ENCODE peak calls at places on chromosomes 13 and 19, in nine cellular contexts. B is dorsolateral prefrontal cortex, K is Peyer's patch, J is heart right ventricle, G is heart left ventricle, M is colonic mucosa, F is left lung, D is BE2C, T is fibroblast of lung. U is an unnamed sample.
A peak's percentile ranks its signal among the peaks of the same experiment; 100 is the strongest.

GRCh38 chr13:76795701-76796695 is 90.2 kb downstream of the KCTD12 start:
- DNase-seq in B (no peak), K (no peak), J (no peak), G (no peak), M (no peak), F (no peak), D (no peak), T (no peak), U (peak; percentile 38)

GRCh38 chr13:24511019-24511823 is 1.4 kb downstream of the PARP4 start:
- DNase-seq in B (no peak), K (peak; percentile 58), J (no peak), G (no peak), M (peak; percentile 66), F (no peak), D (no peak), T (peak; percentile 97), U (peak; percentile 80)

GRCh38 chr13:102277286-102277685 is 124.6 kb downstream of the FGF14 start:
- DNase-seq in B (no peak), K (no peak), J (peak; percentile 29), G (peak; percentile 66), M (no peak), F (no peak), D (peak; percentile 38), T (no peak), U (peak; percentile 22)

GRCh38 chr13:112247471-112248405 is 128.4 kb upstream of the SPACA7 start:
- DNase-seq in B (no peak), K (no peak), J (no peak), G (no peak), M (peak; percentile 9), F (no peak), D (no peak), T (no peak), U (no peak)

GRCh38 chr13:51733656-51734334 is 70.2 kb downstream of the DHRS12 start:
- DNase-seq in B (no peak), K (no peak), J (no peak), G (no peak), M (no peak), F (no peak), D (no peak), T (no peak), U (no peak)

GRCh38 chr19:32570081-32570785 is 10.8 kb upstream of the PDCD5 start:
- DNase-seq in B (peak; percentile 51), K (peak; percentile 58), J (peak; percentile 34), G (no peak), M (peak; percentile 47), F (no peak), D (peak; percentile 72), T (peak; percentile 25), U (peak; percentile 60)

GRCh38 chr13:111281751-111282311 is 38.6 kb upstream of the TEX29 start:
- DNase-seq in B (no peak), K (no peak), J (peak; percentile 47), G (no peak), M (no peak), F (no peak), D (no peak), T (peak; percentile 79), U (peak; percentile 36)

GRCh38 chr19:11378319-11379189 is 4.1 kb downstream of the SWSAP1 start:
- DNase-seq in B (peak; percentile 47), K (no peak), J (peak; percentile 43), G (no peak), M (peak; percentile 55), F (peak; percentile 83), D (peak; percentile 84), T (peak; percentile 86), U (peak; percentile 74)

GRCh38 chr13:114067381-114067885 is 65.0 kb downstream of the RASA3 start:
- DNase-seq in B (no peak), K (peak; percentile 25), J (no peak), G (peak; percentile 51), M (no peak), F (no peak), D (no peak), T (peak; percentile 64), U (peak; percentile 82)

GRCh38 chr13:99196466-99197256 is 4.0 kb upstream of the UBAC2 start:
- DNase-seq in B (no peak), K (no peak), J (no peak), G (no peak), M (peak; percentile 21), F (no peak), D (no peak), T (no peak), U (no peak)

DNA sequence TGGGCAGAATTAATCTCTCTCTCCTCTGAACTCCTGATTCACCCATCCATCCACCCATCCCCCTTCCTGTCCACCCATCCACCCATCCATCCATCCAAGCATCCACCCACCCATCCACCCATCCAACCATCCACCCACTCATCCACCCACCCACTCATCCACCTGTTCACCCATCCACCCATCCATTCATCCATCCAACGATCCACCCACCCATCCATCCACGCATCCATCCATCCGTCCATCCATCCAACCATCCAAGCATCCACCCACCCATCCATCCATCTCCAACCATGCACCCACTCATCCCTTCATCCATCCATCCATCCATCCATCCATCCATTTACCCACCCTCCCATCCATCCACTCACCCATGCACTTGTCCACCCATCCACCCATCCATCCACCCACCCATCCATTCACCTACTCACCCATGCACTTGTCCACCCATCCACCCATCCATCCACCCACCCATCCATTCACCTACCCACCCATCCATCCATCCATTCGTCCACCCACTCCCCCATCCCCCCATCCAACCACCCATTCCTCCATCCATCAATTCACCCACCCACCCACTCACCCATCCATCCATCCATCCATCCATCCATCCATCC is 18.7 kb downstream of the MEX3D start:
- DNase-seq in B (no peak), K (no peak), J (no peak), G (no peak), M (no peak), F (no peak), D (no peak), T (no peak), U (no peak)
- H3K4me3 ChIP-seq in B (no peak overlapping the region), K (no peak overlapping the region), J (no peak overlapping the region), G (no peak overlapping the region), M (no peak overlapping the region), F (no peak overlapping the region), D (no peak overlapping the region), T (no peak overlapping the region), U (no peak overlapping the region)

DNA sequence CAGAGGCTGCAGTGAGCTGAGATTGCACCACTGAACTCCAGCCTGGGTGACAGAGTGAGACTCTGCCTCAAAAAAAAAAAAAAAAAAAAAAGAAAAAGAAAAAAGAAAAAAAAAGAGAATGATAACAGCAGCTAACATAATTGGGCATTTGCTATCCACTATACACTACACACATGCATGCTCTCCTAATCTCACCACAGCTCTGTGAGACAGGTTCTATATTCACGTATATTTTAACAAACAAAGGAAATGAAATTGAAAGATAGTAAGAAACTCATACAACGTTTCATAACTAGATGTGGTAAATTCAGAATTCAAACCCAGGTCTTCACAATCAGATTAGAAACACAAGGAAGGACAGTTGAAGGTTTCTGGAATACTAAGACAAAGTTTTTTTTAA is 265.7 kb downstream of the DIAPH3 start:
- DNase-seq in B (no peak), K (no peak), J (no peak), G (no peak), M (no peak), F (no peak), D (no peak), T (no peak), U (no peak)
- TF ChIP-seq CTCF in B (no peak), K (no peak), J (no peak), G (no peak), M (no peak), F (no peak), D (no peak), T (no peak), U (no peak)

GRCh38 chr19:1511989-1512338 is 855 bp downstream of the ADAMTSL5 start:
- DNase-seq in B (no peak), K (no peak), J (no peak), G (no peak), M (no peak), F (no peak), D (no peak), T (no peak), U (no peak)
- H3K4me3 ChIP-seq in B (no peak overlapping the region), K (peak overlapping the region; percentile 36), J (peak overlapping the region; percentile 66), G (peak overlapping the region; percentile 76), M (no peak overlapping the region), F (no peak overlapping the region), D (no peak overlapping the region), T (peak overlapping the region; percentile 12), U (peak overlapping the region; percentile 88)

GRCh38 chr13:36981156-36981743 is 17.9 kb downstream of the ALG5 start:
- DNase-seq in B (no peak), K (no peak), J (no peak), G (no peak), M (no peak), F (no peak), D (no peak), T (peak; percentile 53), U (peak; percentile 27)
- TF ChIP-seq CTCF in B (peak; percentile 57), K (peak; percentile 50), J (peak; percentile 65), G (peak; percentile 59), M (peak; percentile 36), F (no peak), D (peak; percentile 56), T (no peak), U (peak; percentile 37)

GRCh38 chr13:36919833-36920611 is at the start of gene SMAD9:
- DNase-seq in B (peak; percentile 10), K (peak; percentile 65), J (peak; percentile 82), G (peak; percentile 87), M (peak; percentile 64), F (peak; percentile 84), D (peak; percentile 91), T (peak; percentile 69), U (peak; percentile 50)
- H3K4me3 ChIP-seq in B (peak within 1 kb of the TSS; percentile 72), K (peak within 1 kb of the TSS; percentile 36), J (peak within 1 kb of the TSS; percentile 70), G (peak within 1 kb of the TSS; percentile 83), M (peak within 1 kb of the TSS; percentile 48), F (peak within 1 kb of the TSS; percentile 44), D (peak within 1 kb of the TSS; percentile 94), T (peak within 1 kb of the TSS; percentile 77), U (peak within 1 kb of the TSS; percentile 73)

GRCh38 chr19:17932485-17933338 is at the start of gene CCDC124:
- DNase-seq in B (peak; percentile 85), K (peak; percentile 95), J (peak; percentile 90), G (peak; percentile 96), M (peak; percentile 93), F (peak; percentile 97), D (peak; percentile 94), T (peak; percentile 86), U (peak; percentile 88)
- TF ChIP-seq CTCF in B (peak; percentile 81), K (peak; percentile 98), J (peak; percentile 96), G (peak; percentile 81), M (peak; percentile 80), F (peak; percentile 74), D (peak; percentile 96), T (peak; percentile 86), U (peak; percentile 94)

U was measured in foreskin fibroblast.